ENCODE peak calls at places on chromosomes 13 and 19, in six cellular contexts. W is H1, T is stomach, K is tibial nerve, U is K562, H is upper lobe of left lung. I is an unnamed sample. For H3K36me3, the result is how much of the 10 kb centered on the place peaks cover.

GRCh38 chr13:92175330-92175729 is 776.9 kb downstream of the GPC5 start:
- DNase-seq in H (no peak), K (peak), T (no peak), U (peak), W (no peak), I (peak)

GRCh38 chr19:18223860-18224524 is 2.2 kb downstream of the PDE4C start:
- DNase-seq in K (no peak), W (peak), H (peak), T (no peak), U (peak), I (peak)

GRCh38 chr19:23377276-23377675 is 18.0 kb downstream of the ZNF91 start:
- DNase-seq in T (no peak), K (no peak), W (no peak), U (no peak), H (no peak), I (no peak)

GRCh38 chr13:102399791-102400618 is 1.8 kb downstream of the FGF14 start:
- DNase-seq in U (no peak), W (peak), K (no peak), H (peak), T (no peak), I (no peak)

GRCh38 chr13:75704942-75705320 is 68.8 kb downstream of the LMO7 start:
- DNase-seq in U (no peak), W (no peak), T (peak), H (no peak), K (no peak), I (no peak)

GRCh38 chr19:4647676-4648644 is 8.6 kb downstream of the TNFAIP8L1 start:
- DNase-seq in U (no peak), T (no peak), W (peak), K (peak), H (no peak), I (no peak)

GRCh38 chr19:39963860-39964259 is 7.1 kb upstream of the PSMC4 start:
- DNase-seq in H (no peak), W (no peak), T (peak), K (no peak), U (no peak), I (no peak)

GRCh38 chr19:41957838-41958366 is 1.2 kb downstream of the RABAC1 start:
- DNase-seq in T (peak), K (peak), W (peak), H (no peak), U (peak), I (peak)

GRCh38 chr19:18171605-18172327 is 1.8 kb upstream of the IFI30 start:
- DNase-seq in W (no peak), U (peak), H (no peak), K (no peak), T (no peak), I (no peak)

GRCh38 chr13:97653741-97654140 is 219.8 kb downstream of the RAP2A start:
- DNase-seq in K (no peak), H (no peak), W (no peak), T (no peak), U (no peak), I (no peak)

GRCh38 chr13:97648881-97649224 is 214.9 kb downstream of the RAP2A start:
- DNase-seq in W (no peak), H (no peak), T (no peak), U (no peak), K (no peak), I (no peak)

DNA sequence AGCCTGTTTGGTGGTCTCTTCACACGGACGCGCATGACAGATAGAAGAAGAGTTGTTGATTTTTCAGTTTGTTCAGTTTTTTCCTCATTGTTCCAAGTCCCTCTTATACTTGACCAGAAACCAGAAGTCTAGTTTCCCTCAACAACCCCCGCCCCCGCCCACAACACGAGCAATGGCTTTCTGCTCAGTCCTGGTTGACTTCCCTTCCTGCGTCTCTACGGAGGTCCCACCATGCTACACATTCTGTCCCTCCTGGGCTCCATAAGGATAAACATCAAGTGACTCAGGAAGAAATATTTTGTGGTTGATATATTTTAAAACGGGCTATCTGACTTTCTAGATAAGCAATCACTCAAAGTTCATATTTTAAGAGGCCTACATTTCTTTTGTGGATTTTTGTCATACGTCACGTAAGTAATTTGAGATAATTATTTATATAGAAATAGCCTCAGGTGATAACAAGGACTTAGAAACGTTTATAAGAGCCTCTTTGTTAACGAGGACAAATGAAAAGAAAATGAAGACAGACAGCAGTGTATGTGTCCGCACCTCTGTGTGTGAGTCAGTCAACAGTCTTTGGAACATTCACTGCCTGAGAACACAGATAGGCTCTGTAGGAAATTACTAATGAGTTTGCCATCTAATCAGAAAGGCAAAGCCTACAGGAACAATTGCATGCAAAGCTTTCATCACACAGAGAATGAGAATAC is 214.4 kb downstream of the RAP2A start:
- DNase-seq in U (no peak), K (no peak), T (no peak), H (no peak), W (no peak), I (no peak)
- TF ChIP-seq EP300 in U (no peak), K (no peak), T (no peak), H (no peak), W (no peak), I (no peak)

DNA sequence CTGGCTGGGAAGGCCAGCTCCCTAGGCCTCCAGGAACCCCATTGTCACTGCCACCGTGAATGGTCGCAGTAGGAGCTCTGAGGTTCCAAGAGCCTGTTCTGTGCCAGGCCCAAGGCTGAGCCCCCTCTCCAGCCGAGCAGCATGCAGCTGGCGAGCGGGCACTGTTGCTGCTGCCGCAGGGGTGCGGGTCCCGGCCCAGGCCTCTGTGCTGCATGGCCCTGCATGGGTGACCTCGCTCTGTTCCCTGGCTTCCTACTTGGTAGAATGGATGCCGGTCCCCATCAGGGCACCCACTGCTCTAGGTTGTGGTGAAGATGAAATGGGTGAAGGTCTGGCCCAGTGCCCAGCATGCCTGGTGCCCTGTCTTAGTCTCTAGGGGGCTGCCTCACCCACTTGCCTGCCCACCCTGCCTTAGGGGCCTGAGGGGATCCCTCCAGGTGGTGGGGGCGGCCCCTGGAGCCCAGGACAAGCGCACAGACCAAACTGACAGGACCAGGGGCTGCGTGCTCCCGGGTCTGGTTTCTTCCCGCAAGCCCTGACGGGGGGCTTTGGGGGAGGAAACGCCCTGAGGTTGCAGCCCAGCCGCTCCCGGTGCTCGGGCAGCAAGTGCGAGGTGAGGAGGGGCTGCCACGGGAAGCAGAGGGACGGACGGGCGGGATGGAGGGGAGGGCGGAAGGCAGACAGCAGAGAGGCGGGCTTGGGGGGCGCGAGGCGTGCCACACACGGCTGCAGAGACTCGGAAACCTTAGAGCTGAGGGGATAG is 8.7 kb upstream of the UQCR11 start:
- DNase-seq in T (no peak), W (no peak), U (no peak), H (peak), K (no peak), I (no peak)
- H3K36me3 ChIP-seq in T (under half), W (half or more), U (half or more), H (half or more), K (half or more), I (under half)

DNA sequence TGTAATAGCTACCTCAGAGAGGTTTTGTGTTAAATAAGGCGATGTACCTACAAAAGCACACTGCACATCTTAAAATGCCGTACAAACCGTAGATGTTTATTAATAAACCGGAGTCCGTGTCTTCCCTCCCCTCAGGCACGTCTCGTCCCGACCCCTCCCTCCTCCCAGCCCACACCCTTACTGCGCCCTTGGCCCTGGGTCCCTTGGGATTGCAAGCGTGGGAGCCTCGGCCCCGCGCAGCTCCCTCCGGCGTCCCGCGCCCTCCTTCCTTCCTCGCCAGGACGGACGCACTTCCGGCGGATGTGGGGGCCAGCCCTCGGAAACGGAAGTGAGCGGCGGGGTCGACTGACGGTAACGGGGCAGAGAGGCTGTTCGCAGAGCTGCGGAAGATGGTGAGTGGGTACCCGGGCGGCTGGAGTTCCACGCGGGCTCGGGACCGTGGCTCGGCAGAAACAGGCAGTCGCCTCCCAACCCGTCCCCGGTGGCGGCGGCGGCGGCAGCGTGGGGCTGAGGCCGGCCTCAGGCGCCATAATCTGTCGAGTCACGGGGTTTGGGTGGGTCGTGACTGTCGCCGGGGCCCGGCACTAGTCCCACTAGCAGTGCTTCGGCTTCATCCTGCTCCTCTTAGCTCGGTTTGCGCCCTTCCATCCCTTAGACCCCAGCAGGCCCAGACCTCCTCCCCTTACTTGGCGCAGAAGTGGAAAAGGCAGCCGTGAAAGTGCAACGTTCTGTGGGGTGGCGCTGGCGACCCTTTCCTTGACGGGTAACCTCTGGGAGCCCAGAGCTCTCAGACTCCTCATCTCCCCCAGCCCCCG is at the start of gene POMP:
- DNase-seq in T (peak), U (peak), K (peak), W (peak), H (peak), I (peak)
- TF ChIP-seq EP300 in T (peak), U (peak), K (peak), W (no peak), H (peak), I (no peak)

GRCh38 chr13:45003417-45003816 is 14.1 kb downstream of the GPALPP1 start:
- DNase-seq in T (no peak), U (no peak), H (no peak), W (no peak), K (no peak), I (no peak)

GRCh38 chr13:45004096-45004495 is 14.8 kb downstream of the GPALPP1 start:
- DNase-seq in K (no peak), W (no peak), H (no peak), U (no peak), T (no peak), I (no peak)

GRCh38 chr13:45011198-45011597 is 21.9 kb downstream of the GPALPP1 start:
- DNase-seq in K (no peak), W (no peak), H (no peak), U (no peak), T (no peak), I (no peak)

GRCh38 chr13:45007823-45008222 is 18.5 kb downstream of the GPALPP1 start:
- DNase-seq in W (no peak), H (no peak), T (no peak), U (no peak), K (no peak), I (no peak)

GRCh38 chr13:45007225-45007624 is 17.9 kb downstream of the GPALPP1 start:
- DNase-seq in T (no peak), H (no peak), K (no peak), W (no peak), U (no peak), I (no peak)
- H3K36me3 ChIP-seq in T (under half), H (half or more), K (half or more), W (under half), U (under half), I (under half)

GRCh38 chr19:13844130-13844631 is 32.8 kb upstream of the NANOS3 start:
- DNase-seq in W (peak), U (no peak), H (no peak), T (no peak), K (no peak), I (peak)

GRCh38 chr19:13841339-13842293 is 35.3 kb upstream of the NANOS3 start:
- DNase-seq in K (peak), T (peak), W (no peak), H (peak), U (peak), I (no peak)

GRCh38 chr19:13840751-13841338 is 36.1 kb upstream of the NANOS3 start:
- DNase-seq in W (no peak), H (no peak), T (no peak), K (no peak), U (no peak), I (no peak)

GRCh38 chr19:13842294-13843103 is 34.4 kb upstream of the NANOS3 start:
- DNase-seq in H (peak), K (peak), U (peak), T (peak), W (no peak), I (peak)

GRCh38 chr19:13843104-13843921 is 33.6 kb upstream of the NANOS3 start:
- DNase-seq in H (peak), T (peak), W (peak), K (no peak), U (no peak), I (peak)
- TF ChIP-seq EP300 in H (peak), T (no peak), W (no peak), K (no peak), U (no peak), I (no peak)

GRCh38 chr19:47503130-47503822 is 11.6 kb downstream of the NAPA start:
- DNase-seq in U (no peak), W (no peak), T (no peak), H (no peak), K (no peak), I (no peak)
- H3K36me3 ChIP-seq in U (half or more), W (under half), T (under half), H (half or more), K (half or more), I (under half)

DNA sequence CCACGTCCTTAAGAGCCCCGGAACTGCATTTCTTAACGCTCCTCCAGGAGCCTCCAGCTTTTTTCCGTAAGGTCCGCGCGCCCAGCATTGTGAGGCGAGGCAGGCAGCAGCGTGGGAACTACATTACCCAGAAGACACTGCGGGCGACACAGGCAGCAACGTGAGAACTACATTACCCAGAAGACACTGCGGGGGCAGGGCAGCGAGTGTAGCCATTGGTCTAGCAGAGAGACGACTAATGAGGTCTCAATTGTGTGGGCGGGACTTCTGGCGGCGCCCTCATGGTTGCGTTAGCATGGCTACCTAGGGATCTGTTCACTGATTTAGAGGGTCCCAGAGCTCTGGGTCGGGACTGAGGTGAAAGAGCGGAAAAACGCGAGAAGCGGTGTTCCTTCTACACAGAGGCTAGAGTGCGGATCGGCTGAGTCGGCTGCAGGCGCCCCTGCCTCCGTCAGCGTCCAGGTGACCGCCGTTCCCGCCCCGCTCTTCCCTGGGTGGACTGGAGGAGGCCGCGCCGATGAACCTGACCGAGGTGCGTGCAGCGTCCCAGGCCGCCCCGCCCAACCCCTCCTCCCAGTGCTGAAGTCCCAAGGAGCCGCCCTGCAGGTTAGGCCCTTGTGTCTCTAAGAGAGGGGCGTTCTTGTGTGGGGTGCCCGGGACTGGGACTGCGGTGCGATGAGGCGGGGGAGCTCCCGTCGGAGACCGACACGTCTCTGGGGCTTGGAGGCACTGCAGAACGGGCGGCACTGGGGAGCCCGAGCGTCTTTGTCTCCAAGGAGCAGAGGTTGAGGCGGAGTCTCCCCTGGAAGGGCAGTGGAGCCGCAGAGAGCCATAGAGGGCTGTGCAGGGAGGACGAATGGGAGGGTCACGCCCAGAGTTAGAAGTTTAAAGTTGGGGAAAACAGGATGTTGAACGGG is at the start of gene ZNF749:
- DNase-seq in U (peak), H (peak), T (peak), W (peak), K (peak), I (peak)
- TF ChIP-seq EP300 in U (no peak), H (no peak), T (no peak), W (no peak), K (peak), I (no peak)

I was measured in ovary.